ENCODE peak calls at places on chromosome 6, in eight cellular contexts. C is AG04450, S is uterus, U is GM23338, V is astrocyte of the spinal cord, M is PC-3, Z is AG04449, D is GM13977. R is an unnamed sample.

GRCh38 chr6:166354965-166355364 is 12.6 kb upstream of the SFT2D1 start:
- DNase-seq in V (no peak), Z (no peak), U (no peak), D (no peak), M (no peak), S (no peak), C (no peak), R (no peak)

GRCh38 chr6:151592449-151593169 is 98.8 kb downstream of the CCDC170 start:
- DNase-seq in S (no peak), D (no peak), C (no peak), V (no peak), U (no peak), M (no peak), Z (no peak), R (no peak)

GRCh38 chr6:3022765-3023662 is 23.3 kb downstream of the NQO2 start:
- DNase-seq in M (no peak), C (no peak), Z (no peak), V (no peak), D (no peak), S (no peak), U (peak; percentile 64), R (no peak)

GRCh38 chr6:152420696-152421095 is 216.5 kb downstream of the SYNE1 start:
- DNase-seq in V (no peak), M (no peak), S (no peak), C (no peak), U (no peak), D (no peak), Z (no peak), R (no peak)

GRCh38 chr6:24283043-24283985 is 74.5 kb downstream of the DCDC2 start:
- DNase-seq in S (peak; percentile 21), Z (no peak), U (peak; percentile 91), C (no peak), V (peak; percentile 85), M (peak; percentile 84), D (peak; percentile 74), R (peak; percentile 59)

GRCh38 chr6:160972111-160972510 is 19.5 kb upstream of the MAP3K4 start:
- DNase-seq in C (peak; percentile 90), U (no peak), V (peak; percentile 94), Z (peak; percentile 92), M (peak; percentile 72), S (no peak), D (peak; percentile 32), R (peak; percentile 78)

GRCh38 chr6:40796280-40797223 is 209.4 kb upstream of the LRFN2 start:
- DNase-seq in S (no peak), D (no peak), C (no peak), U (no peak), V (no peak), Z (no peak), M (no peak), R (no peak)

GRCh38 chr6:56552212-56553130 is 90.2 kb downstream of the DST start:
- DNase-seq in C (no peak), D (no peak), M (peak; percentile 31), V (peak; percentile 62), S (no peak), Z (peak; percentile 53), U (no peak), R (peak; percentile 65)

GRCh38 chr6:73823046-73823735 is 127.2 kb downstream of the CD109 start:
- DNase-seq in M (no peak), V (no peak), S (no peak), D (no peak), U (no peak), C (no peak), Z (no peak), R (no peak)

GRCh38 chr6:48977573-48977972 is 485.5 kb downstream of the MMUT start:
- DNase-seq in C (no peak), V (no peak), M (no peak), Z (no peak), D (no peak), S (no peak), U (no peak), R (no peak)

GRCh38 chr6:48978016-48978415 is 485.0 kb downstream of the MMUT start:
- DNase-seq in V (no peak), U (no peak), M (peak; percentile 57), Z (no peak), D (no peak), C (peak; percentile 21), S (no peak), R (peak; percentile 61)

GRCh38 chr6:48979085-48979484 is 484.0 kb downstream of the MMUT start:
- DNase-seq in D (no peak), U (no peak), V (no peak), M (no peak), S (no peak), Z (no peak), C (no peak), R (no peak)

GRCh38 chr6:48973486-48973885 is 489.6 kb downstream of the MMUT start:
- DNase-seq in Z (no peak), D (no peak), U (no peak), C (no peak), S (no peak), V (no peak), M (no peak), R (no peak)
- TF ChIP-seq CTCF in Z (no peak), D (no peak), U (no peak), C (no peak), S (no peak), V (no peak), M (no peak), R (no peak)

GRCh38 chr6:15798856-15799255 is 136.0 kb upstream of the DTNBP1 start:
- DNase-seq in U (no peak), D (no peak), C (no peak), Z (no peak), M (no peak), V (no peak), S (no peak), R (no peak)

GRCh38 chr6:15793288-15793687 is 130.5 kb upstream of the DTNBP1 start:
- DNase-seq in V (peak; percentile 63), S (no peak), D (no peak), M (peak; percentile 84), Z (peak; percentile 9), C (no peak), U (no peak), R (peak; percentile 20)

GRCh38 chr6:15796130-15796766 is 133.4 kb upstream of the DTNBP1 start:
- DNase-seq in D (no peak), C (no peak), V (peak; percentile 3), S (no peak), M (no peak), U (no peak), Z (no peak), R (no peak)

GRCh38 chr6:15793826-15794225 is 131.0 kb upstream of the DTNBP1 start:
- DNase-seq in D (no peak), C (no peak), V (no peak), M (no peak), Z (no peak), U (no peak), S (no peak), R (no peak)

GRCh38 chr6:15796844-15797243 is 134.0 kb upstream of the DTNBP1 start:
- DNase-seq in S (no peak), M (peak; percentile 10), C (no peak), V (no peak), U (no peak), D (no peak), Z (no peak), R (no peak)
- TF ChIP-seq CTCF in S (no peak), M (no peak), C (no peak), V (no peak), U (no peak), D (no peak), Z (no peak), R (no peak)

GRCh38 chr6:72639920-72640621 is 18.2 kb downstream of the KCNQ5 start:
- DNase-seq in V (no peak), D (no peak), C (no peak), Z (no peak), S (no peak), U (no peak), M (no peak), R (no peak)
- TF ChIP-seq CTCF in V (no peak), D (peak; percentile 12), C (no peak), Z (no peak), S (no peak), U (peak; percentile 29), M (no peak), R (no peak)

GRCh38 chr6:37538107-37538506 is 38.4 kb upstream of the CCDC167 start:
- DNase-seq in V (no peak), Z (no peak), C (no peak), S (no peak), M (peak; percentile 70), U (peak; percentile 70), D (peak; percentile 58), R (no peak)

GRCh38 chr6:37532122-37532521 is 32.4 kb upstream of the CCDC167 start:
- DNase-seq in S (no peak), M (no peak), U (no peak), C (no peak), V (no peak), Z (no peak), D (no peak), R (no peak)

GRCh38 chr6:37539706-37540352 is 40.1 kb upstream of the CCDC167 start:
- DNase-seq in U (no peak), C (no peak), D (no peak), Z (no peak), S (no peak), M (no peak), V (no peak), R (no peak)

GRCh38 chr6:37536462-37537225 is 37.0 kb upstream of the CCDC167 start:
- DNase-seq in U (peak; percentile 64), S (no peak), Z (no peak), C (no peak), V (no peak), D (no peak), M (no peak), R (no peak)

GRCh38 chr6:37535701-37536461 is 36.2 kb upstream of the CCDC167 start:
- DNase-seq in M (peak; percentile 40), U (peak; percentile 64), C (no peak), D (peak; percentile 59), V (no peak), S (no peak), Z (no peak), R (no peak)
- TF ChIP-seq CTCF in M (peak; percentile 40), U (peak; percentile 43), C (no peak), D (peak; percentile 63), V (peak; percentile 8), S (no peak), Z (no peak), R (no peak)

GRCh38 chr6:159217595-159218275 is 48.5 kb downstream of the FNDC1 start:
- DNase-seq in Z (no peak), S (no peak), D (peak; percentile 70), U (peak; percentile 90), M (peak; percentile 33), V (peak; percentile 35), C (peak; percentile 3), R (peak; percentile 55)
- TF ChIP-seq CTCF in Z (peak; percentile 59), S (no peak), D (peak; percentile 57), U (peak; percentile 80), M (peak; percentile 50), V (peak; percentile 52), C (peak; percentile 33), R (peak; percentile 67)

GRCh38 chr6:50816115-50816675 is 2.5 kb upstream of the TFAP2B start:
- DNase-seq in D (peak; percentile 77), C (peak; percentile 13), Z (no peak), M (peak; percentile 91), V (peak; percentile 70), S (peak; percentile 19), U (peak; percentile 90), R (peak; percentile 40)
- TF ChIP-seq CTCF in D (peak; percentile 77), C (peak; percentile 81), Z (peak; percentile 76), M (peak; percentile 77), V (peak; percentile 83), S (peak; percentile 46), U (peak; percentile 89), R (peak; percentile 92)

GRCh38 chr6:14000901-14001300 is 76.1 kb downstream of the RNF182 start:
- DNase-seq in Z (no peak), D (no peak), U (no peak), C (no peak), V (no peak), M (no peak), S (no peak), R (no peak)
- TF ChIP-seq CTCF in Z (no peak), D (no peak), U (no peak), C (no peak), V (no peak), M (no peak), S (no peak), R (no peak)

R was measured in HFFc6.